ENCODE peak calls at places on chromosomes 1 and 21, in seven cellular contexts. B is bronchial epithelial cell, O is endodermal cell, Z is endothelial cell, E is spleen, A is LNCaP clone FGC, I is lower lobe of right lung. P is an unnamed sample.

GRCh38 chr21:17492415-17493168 is 20.3 kb upstream of the CXADR start:
- DNase-seq in B (peak), O (peak), Z (no peak), E (no peak), A (no peak), I (no peak), P (no peak)

GRCh38 chr1:26575350-26575747 is 45.8 kb downstream of the RPS6KA1 start:
- DNase-seq in B (no peak), O (no peak), Z (no peak), E (no peak), A (no peak), I (no peak), P (no peak)

GRCh38 chr1:54973205-54973921 is 7.1 kb upstream of the TMEM61 start:
- DNase-seq in B (peak), O (peak), Z (peak), E (no peak), A (no peak), I (no peak), P (peak)

GRCh38 chr1:46653405-46653853 is 14.7 kb downstream of the ATPAF1 start:
- DNase-seq in B (no peak), O (no peak), Z (no peak), E (no peak), A (no peak), I (no peak), P (no peak)

GRCh38 chr21:38447611-38448010 is 50.7 kb downstream of the ERG start:
- DNase-seq in B (no peak), O (no peak), Z (no peak), E (no peak), A (no peak), I (no peak), P (no peak)

GRCh38 chr1:964691-965525 is 1.4 kb upstream of the PLEKHN1 start:
- DNase-seq in B (no peak), O (no peak), Z (no peak), E (no peak), A (no peak), I (no peak), P (no peak)

GRCh38 chr1:8663915-8664331 is 153.5 kb downstream of the RERE start:
- DNase-seq in B (no peak), O (no peak), Z (no peak), E (no peak), A (no peak), I (peak), P (no peak)

GRCh38 chr1:157137051-157137772 is 983 bp downstream of the ETV3 start:
- DNase-seq in B (peak), O (peak), Z (peak), E (no peak), A (no peak), I (no peak), P (no peak)

GRCh38 chr1:34885405-34886247 is 26.1 kb upstream of the SMIM12 start:
- DNase-seq in B (peak), O (peak), Z (peak), E (no peak), A (no peak), I (peak), P (peak)

GRCh38 chr1:1540015-1540816 is at the start of gene TMEM240:
- DNase-seq in B (no peak), O (peak), Z (peak), E (no peak), A (no peak), I (peak), P (peak)

GRCh38 chr21:18655927-18656326 is 252.3 kb upstream of the TMPRSS15 start:
- DNase-seq in B (no peak), O (no peak), Z (no peak), E (no peak), A (no peak), I (no peak), P (no peak)

GRCh38 chr1:192553741-192554140 is 21.8 kb upstream of the RGS1 start:
- DNase-seq in B (no peak), O (no peak), Z (no peak), E (no peak), A (no peak), I (no peak), P (no peak)

GRCh38 chr21:42219606-42220137 is 732 bp downstream of the ABCG1 start:
- DNase-seq in B (no peak), O (peak), Z (peak), E (peak), A (no peak), I (peak), P (no peak)

GRCh38 chr1:39639333-39640130 is at the start of gene HEYL:
- DNase-seq in B (peak), O (peak), Z (peak), E (peak), A (no peak), I (peak), P (peak)

GRCh38 chr1:224922404-224923164 is 6.9 kb upstream of the DNAH14 start:
- DNase-seq in B (peak), O (peak), Z (peak), E (no peak), A (no peak), I (no peak), P (no peak)

GRCh38 chr1:184647471-184647870 is 107.2 kb downstream of the EDEM3 start:
- DNase-seq in B (no peak), O (no peak), Z (no peak), E (no peak), A (no peak), I (no peak), P (no peak)

GRCh38 chr1:21783679-21784603 is 992 bp upstream of the USP48 start:
- DNase-seq in B (no peak), O (peak), Z (peak), E (peak), A (peak), I (peak), P (no peak)

GRCh38 chr1:7010534-7011200 is 225.4 kb downstream of the CAMTA1 start:
- DNase-seq in B (no peak), O (no peak), Z (no peak), E (no peak), A (no peak), I (no peak), P (no peak)

GRCh38 chr1:24156542-24157260 is 13.8 kb upstream of the IL22RA1 start:
- DNase-seq in B (no peak), O (no peak), Z (no peak), E (no peak), A (no peak), I (no peak), P (no peak)

GRCh38 chr1:203289281-203289981 is 15.9 kb upstream of the BTG2 start:
- DNase-seq in B (peak), O (peak), Z (no peak), E (peak), A (no peak), I (peak), P (no peak)

GRCh38 chr1:235018161-235018560 is 110.5 kb downstream of the TOMM20 start:
- DNase-seq in B (peak), O (peak), Z (no peak), E (no peak), A (no peak), I (no peak), P (no peak)

GRCh38 chr1:37890378-37891014 is 31.1 kb upstream of the MTF1 start:
- DNase-seq in B (peak), O (no peak), Z (no peak), E (no peak), A (peak), I (no peak), P (no peak)

GRCh38 chr1:17596186-17596585 is 56.7 kb downstream of the ARHGEF10L start:
- DNase-seq in B (no peak), O (no peak), Z (no peak), E (no peak), A (no peak), I (no peak), P (no peak)

GRCh38 chr1:42963378-42964005 is 4.8 kb upstream of the SLC2A1 start:
- DNase-seq in B (peak), O (no peak), Z (no peak), E (no peak), A (no peak), I (no peak), P (no peak)

GRCh38 chr1:9889411-9889810 is 20.7 kb downstream of the CTNNBIP1 start:
- DNase-seq in B (no peak), O (no peak), Z (no peak), E (no peak), A (no peak), I (no peak), P (no peak)

GRCh38 chr1:226060976-226061792 is 1.3 kb upstream of the H3-3A start:
- DNase-seq in B (peak), O (no peak), Z (no peak), E (no peak), A (no peak), I (no peak), P (no peak)

GRCh38 chr1:226063362-226064167 is 1.0 kb downstream of the H3-3A start:
- DNase-seq in B (peak), O (peak), Z (peak), E (peak), A (no peak), I (peak), P (peak)

GRCh38 chr1:226061793-226062557 is 541 bp upstream of the H3-3A start:
- DNase-seq in B (peak), O (peak), Z (peak), E (no peak), A (no peak), I (peak), P (peak)

GRCh38 chr1:226064168-226064815 is 1.8 kb downstream of the H3-3A start:
- DNase-seq in B (peak), O (peak), Z (no peak), E (no peak), A (no peak), I (no peak), P (no peak)

GRCh38 chr1:226062558-226063361 is at the start of gene H3-3A:
- DNase-seq in B (peak), O (peak), Z (peak), E (peak), A (peak), I (peak), P (peak)
- TF ChIP-seq CTCF in B (no peak), O (peak), Z (no peak), E (no peak), A (no peak), I (no peak), P (peak)

DNA sequence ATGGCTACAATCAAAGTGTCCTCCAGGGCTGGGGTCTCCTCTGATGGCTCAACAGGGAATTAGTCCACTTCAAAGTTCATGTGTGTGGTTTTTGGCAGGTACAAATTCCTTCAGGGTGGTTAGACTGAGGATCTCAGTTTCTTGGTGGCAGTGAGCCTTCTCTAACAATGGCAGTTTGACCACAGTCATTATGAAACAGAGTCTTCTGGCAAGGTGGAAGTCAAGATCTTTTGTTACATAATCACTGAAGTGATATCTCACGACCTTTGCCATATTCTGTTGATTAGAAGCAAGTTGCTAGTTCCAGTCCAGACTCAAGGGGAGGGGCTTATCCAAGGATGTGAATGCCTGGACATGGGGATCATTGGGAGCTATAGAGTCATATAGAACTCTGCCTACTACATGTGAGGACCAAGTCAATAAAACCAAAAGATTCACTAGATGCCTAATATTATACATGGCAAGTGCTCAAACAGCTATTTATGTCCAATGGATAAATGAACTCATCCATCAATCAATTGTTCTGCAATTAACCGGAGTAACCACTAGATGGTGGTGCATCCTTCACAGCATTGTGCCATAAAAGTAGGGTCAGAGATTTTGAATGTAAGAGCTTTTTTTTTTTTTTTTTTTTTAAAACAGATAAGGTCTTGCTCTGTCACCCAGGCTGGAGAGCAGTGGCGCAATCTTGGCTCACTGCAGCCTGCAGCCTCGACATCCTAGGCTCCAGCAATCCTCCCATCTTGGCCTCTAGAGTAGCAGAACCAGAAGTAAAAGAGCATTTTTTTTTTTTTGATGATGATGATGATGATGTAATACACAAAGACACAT is 131.9 kb downstream of the CRB1 start:
- DNase-seq in B (peak), O (peak), Z (peak), E (no peak), A (peak), I (no peak), P (no peak)
- TF ChIP-seq CTCF in B (peak), O (peak), Z (peak), E (peak), A (peak), I (peak), P (peak)

GRCh38 chr1:158527190-158527815 is 26.9 kb downstream of the OR6Y1 start:
- DNase-seq in B (peak), O (no peak), Z (peak), E (no peak), A (peak), I (no peak), P (no peak)
- TF ChIP-seq CTCF in B (peak), O (no peak), Z (peak), E (no peak), A (peak), I (peak), P (no peak)

GRCh38 chr1:221678014-221678413 is 63.9 kb downstream of the DUSP10 start:
- DNase-seq in B (no peak), O (no peak), Z (no peak), E (no peak), A (no peak), I (no peak), P (no peak)

GRCh38 chr1:221680085-221680484 is 61.8 kb downstream of the DUSP10 start:
- DNase-seq in B (no peak), O (no peak), Z (no peak), E (no peak), A (no peak), I (no peak), P (no peak)

GRCh38 chr1:221672965-221673364 is 68.9 kb downstream of the DUSP10 start:
- DNase-seq in B (no peak), O (no peak), Z (no peak), E (no peak), A (no peak), I (no peak), P (no peak)

GRCh38 chr1:221672160-221672762 is 69.6 kb downstream of the DUSP10 start:
- DNase-seq in B (peak), O (no peak), Z (no peak), E (no peak), A (no peak), I (no peak), P (no peak)

GRCh38 chr1:221675880-221676800 is 65.7 kb downstream of the DUSP10 start:
- DNase-seq in B (no peak), O (no peak), Z (no peak), E (no peak), A (no peak), I (no peak), P (no peak)
- TF ChIP-seq CTCF in B (no peak), O (no peak), Z (no peak), E (no peak), A (no peak), I (no peak), P (no peak)